ENCODE peak calls at places on chromosomes 16 and 17, in seven cellular contexts. P is neuronal stem cell, K is GM23248, L is H9, H is heart left ventricle, Y is left ventricle myocardium inferior, E is OCI-LY7. Q is an unnamed sample.

GRCh38 chr17:80107231-80108021 is 6.0 kb downstream of the GAA start:
- DNase-seq in H (no peak), L (no peak), Y (no peak), P (no peak), E (no peak), K (no peak), Q (no peak)

GRCh38 chr17:79065105-79065670 is 9.4 kb upstream of the ENGASE start:
- DNase-seq in H (no peak), L (peak), K (peak), P (no peak), E (peak), Y (no peak), Q (no peak)

GRCh38 chr17:13806023-13806553 is 204.4 kb upstream of the HS3ST3A1 start:
- DNase-seq in E (no peak), L (no peak), H (no peak), K (no peak), P (no peak), Y (no peak), Q (no peak)

GRCh38 chr17:44327715-44328449 is 3.3 kb upstream of the SLC25A39 start:
- DNase-seq in Y (no peak), E (peak), P (no peak), L (no peak), H (no peak), K (no peak), Q (no peak)

GRCh38 chr16:3413730-3414379 is 12.8 kb downstream of the ZNF174 start:
- DNase-seq in E (no peak), H (no peak), P (no peak), Y (no peak), L (no peak), K (no peak), Q (no peak)

GRCh38 chr17:40025991-40026815 is 11.0 kb downstream of the CSF3 start:
- DNase-seq in Y (no peak), P (no peak), L (no peak), H (no peak), E (no peak), K (no peak), Q (no peak)

GRCh38 chr16:85399583-85400284 is 213.4 kb upstream of the GSE1 start:
- DNase-seq in P (no peak), L (no peak), E (no peak), H (peak), Y (peak), K (no peak), Q (no peak)

GRCh38 chr16:46632778-46633733 is 11.9 kb upstream of the SHCBP1 start:
- DNase-seq in P (no peak), L (peak), H (no peak), E (no peak), Y (no peak), K (no peak), Q (no peak)

GRCh38 chr17:45895304-45895968 is 1.1 kb downstream of the MAPT start:
- DNase-seq in L (peak), E (no peak), Y (peak), H (peak), P (peak), K (peak), Q (peak)

GRCh38 chr17:54967621-54968258 is 714 bp downstream of the COX11 start:
- DNase-seq in L (no peak), E (peak), K (peak), Y (no peak), H (no peak), P (no peak), Q (no peak)

GRCh38 chr17:78716814-78717393 is 65.2 kb downstream of the CYTH1 start:
- DNase-seq in L (no peak), P (no peak), K (peak), H (peak), E (peak), Y (peak), Q (peak)

GRCh38 chr16:85601730-85602401 is 11.3 kb upstream of the GSE1 start:
- DNase-seq in H (peak), P (no peak), K (peak), Y (peak), E (no peak), L (no peak), Q (peak)

GRCh38 chr17:41666708-41667279 is 21.9 kb upstream of the EIF1 start:
- DNase-seq in E (peak), Y (peak), P (peak), K (peak), H (peak), L (peak), Q (peak)

GRCh38 chr16:51201604-51202003 is 50.5 kb upstream of the SALL1 start:
- DNase-seq in K (no peak), L (no peak), Y (no peak), H (no peak), P (no peak), E (no peak), Q (no peak)

GRCh38 chr16:81005644-81006471 is 827 bp downstream of the CMC2 start:
- DNase-seq in H (no peak), E (no peak), L (no peak), P (no peak), K (peak), Y (no peak), Q (no peak)

GRCh38 chr17:4522661-4523060 is 24.0 kb downstream of the SPNS2 start:
- DNase-seq in H (peak), P (no peak), Y (no peak), L (no peak), K (no peak), E (no peak), Q (no peak)

GRCh38 chr16:70703041-70703834 is 17.4 kb upstream of the MTSS2 start:
- DNase-seq in E (no peak), L (peak), P (no peak), K (peak), H (peak), Y (peak), Q (no peak)

GRCh38 chr16:88533381-88533831 is 36.8 kb upstream of the ZC3H18 start:
- DNase-seq in E (no peak), L (no peak), P (peak), K (peak), H (no peak), Y (no peak), Q (peak)

GRCh38 chr17:68514809-68515208 is 2.6 kb downstream of the PRKAR1A start:
- DNase-seq in K (peak), L (no peak), P (no peak), H (no peak), Y (no peak), E (no peak), Q (no peak)

GRCh38 chr16:65547799-65548446 is 426.1 kb upstream of the CDH11 start:
- DNase-seq in H (no peak), L (no peak), P (peak), K (peak), Y (no peak), E (no peak), Q (no peak)

GRCh38 chr16:22141746-22142145 is 20.6 kb upstream of the SDR42E2 start:
- DNase-seq in K (peak), H (no peak), L (peak), E (peak), P (no peak), Y (no peak), Q (no peak)

GRCh38 chr17:42087042-42087701 is 11.1 kb downstream of the ZNF385C start:
- DNase-seq in Y (no peak), H (no peak), E (no peak), L (no peak), P (no peak), K (no peak), Q (no peak)

GRCh38 chr17:46273541-46274236 is 21.2 kb upstream of the LRRC37A start:
- DNase-seq in P (no peak), K (no peak), L (peak), E (no peak), Y (no peak), H (no peak), Q (no peak)

GRCh38 chr16:65410801-65411200 is 288.9 kb upstream of the CDH11 start:
- DNase-seq in H (no peak), P (no peak), Y (no peak), E (no peak), K (no peak), L (no peak), Q (no peak)

GRCh38 chr17:48871551-48872351 is 20.8 kb upstream of the ATP5MC1 start:
- DNase-seq in L (no peak), H (peak), E (no peak), K (no peak), Y (peak), P (no peak), Q (no peak)

GRCh38 chr16:57528499-57529323 is 7.7 kb downstream of the CCDC102A start:
- DNase-seq in H (no peak), K (no peak), E (no peak), L (peak), P (no peak), Y (peak), Q (no peak)
- H3K27ac ChIP-seq in H (no peak), K (no peak), E (no peak), L (no peak), P (no peak), Y (no peak), Q (no peak)

GRCh38 chr17:535165-535564 is 179.5 kb downstream of the VPS53 start:
- DNase-seq in Y (no peak), E (no peak), H (no peak), K (no peak), L (no peak), P (no peak), Q (no peak)
- H3K27ac ChIP-seq in Y (peak), E (no peak), H (no peak), K (no peak), L (no peak), P (no peak), Q (no peak)

DNA sequence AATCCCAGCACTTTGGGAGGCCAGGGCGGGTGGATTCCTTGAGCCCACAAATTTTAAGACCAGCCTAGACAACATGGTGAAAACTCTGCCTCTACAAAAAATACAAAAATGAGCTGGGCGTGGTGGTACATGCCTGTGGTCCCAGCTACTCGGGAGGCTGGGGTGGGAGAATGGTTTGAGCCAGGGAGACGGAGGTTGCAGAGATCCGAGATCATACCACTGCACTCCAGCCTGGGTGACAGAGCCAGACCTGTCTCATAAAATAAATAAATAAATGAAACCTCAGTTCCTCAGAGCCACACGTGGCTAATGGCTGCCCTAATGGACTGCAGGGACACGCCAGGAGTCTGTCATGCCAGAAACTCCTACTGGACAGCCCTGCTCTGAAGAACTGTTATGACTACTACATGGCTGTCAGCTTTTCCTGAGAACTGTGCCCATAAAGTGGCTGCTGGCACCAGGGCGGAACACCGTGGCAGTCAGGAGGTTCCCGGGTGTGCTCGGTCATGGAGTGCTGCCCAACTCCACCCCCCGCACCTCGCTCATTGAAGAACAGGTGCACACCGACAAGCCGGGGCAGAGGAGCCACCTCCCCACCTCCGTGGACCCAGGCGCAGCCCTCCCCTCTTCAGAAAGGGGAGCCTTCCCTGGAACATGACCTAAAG is 4.3 kb downstream of the TMEM11 start:
- DNase-seq in P (no peak), L (no peak), Y (peak), K (peak), E (no peak), H (peak), Q (no peak)
- H3K27ac ChIP-seq in P (no peak), L (no peak), Y (peak), K (peak), E (no peak), H (peak), Q (no peak)

DNA sequence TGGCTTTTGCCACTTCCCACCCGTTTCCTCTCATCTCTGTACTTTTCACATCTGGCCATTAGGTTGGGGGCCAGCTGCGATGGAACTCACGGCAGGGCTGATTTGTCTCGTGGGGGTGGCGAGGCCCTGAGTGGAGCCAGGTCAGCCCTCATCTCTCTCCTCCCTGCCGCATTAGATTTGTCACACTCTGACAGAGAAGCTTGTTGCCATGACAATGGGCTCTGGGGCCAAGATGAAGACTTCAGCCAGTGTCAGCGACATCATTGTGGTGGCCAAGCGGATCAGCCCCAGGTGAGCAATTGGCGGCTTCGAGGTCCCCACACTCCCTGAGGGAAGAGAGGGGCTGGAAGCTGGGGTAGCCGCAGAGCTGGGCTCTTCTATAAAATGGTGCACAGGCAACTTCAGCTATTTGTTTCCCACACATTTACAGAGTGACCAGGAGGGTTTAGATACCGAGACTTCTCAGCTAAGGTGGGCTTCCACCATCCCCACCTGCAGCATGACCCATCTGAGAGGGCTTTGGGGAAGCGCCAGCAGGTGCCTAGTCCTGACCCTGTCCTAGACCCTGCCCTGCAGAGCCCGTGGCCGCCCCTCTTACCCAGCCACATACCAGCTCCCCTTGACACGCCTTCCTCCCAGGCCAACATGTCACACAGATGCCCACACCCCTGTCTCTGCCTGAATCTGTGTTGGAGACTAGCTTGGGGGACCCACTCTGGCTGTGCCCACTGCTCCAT is 8.4 kb downstream of the TMEM98 start:
- DNase-seq in K (no peak), H (no peak), E (no peak), P (no peak), L (no peak), Y (no peak), Q (no peak)
- H3K27ac ChIP-seq in K (no peak), H (no peak), E (no peak), P (peak), L (no peak), Y (no peak), Q (peak)

GRCh38 chr16:2156849-2157224 is 1.3 kb downstream of the TRAF7 start:
- DNase-seq in Y (no peak), K (no peak), E (no peak), H (no peak), P (no peak), L (no peak), Q (no peak)
- H3K27ac ChIP-seq in Y (no peak), K (peak), E (no peak), H (no peak), P (no peak), L (no peak), Q (peak)

DNA sequence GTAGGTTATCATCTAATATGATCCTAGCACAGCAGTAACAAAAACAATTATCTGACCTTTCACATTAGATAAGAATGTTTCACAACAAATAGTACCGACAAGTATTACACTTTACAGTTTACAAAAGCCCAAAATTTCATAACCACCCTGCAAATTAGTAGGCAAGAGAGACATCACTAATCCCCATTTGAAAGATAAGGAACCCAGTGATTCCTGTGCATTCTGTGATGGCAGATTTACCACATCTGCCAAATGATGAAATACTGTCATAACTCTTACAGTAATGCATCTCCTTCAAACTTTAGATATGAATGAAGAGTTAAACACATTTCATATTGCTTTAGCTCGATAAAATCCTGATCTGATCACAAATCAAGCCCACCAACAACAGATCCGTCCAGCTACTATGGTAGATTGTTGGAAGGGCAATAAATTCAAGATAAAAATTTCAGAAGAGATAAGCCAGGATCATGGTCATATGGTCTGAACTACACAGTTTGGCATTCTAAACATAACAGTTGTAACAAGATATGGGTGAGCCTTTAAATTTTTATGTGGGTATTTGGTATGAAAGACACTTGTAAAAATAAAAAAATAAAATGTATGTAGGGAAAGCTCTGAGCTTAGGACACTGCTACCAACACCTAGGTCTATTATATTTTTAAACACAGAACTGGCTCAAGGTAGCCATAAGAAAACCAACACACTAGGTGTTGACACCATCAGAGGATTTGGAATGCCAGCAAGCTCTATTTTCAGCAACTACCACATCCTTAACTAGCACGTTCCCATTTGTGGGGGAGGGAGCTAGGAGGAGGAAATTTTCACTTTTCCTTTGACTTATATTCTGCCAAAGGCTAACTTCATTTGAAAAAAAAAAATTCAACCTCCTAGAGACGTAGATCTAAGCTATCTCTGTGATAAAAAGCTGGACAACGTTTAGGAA is 9.3 kb downstream of the YWHAE start:
- DNase-seq in K (peak), H (no peak), P (no peak), Y (no peak), E (no peak), L (no peak), Q (no peak)
- H3K27ac ChIP-seq in K (peak), H (peak), P (no peak), Y (peak), E (no peak), L (no peak), Q (no peak)

GRCh38 chr16:89974860-89975259 is 26.3 kb downstream of the DEF8 start:
- DNase-seq in P (no peak), K (no peak), Y (no peak), L (no peak), H (no peak), E (no peak), Q (no peak)
- H3K27ac ChIP-seq in P (no peak), K (no peak), Y (no peak), L (no peak), H (no peak), E (no peak), Q (no peak)